ENCODE peak calls at places on chromosomes 12 and 14, in seven cellular contexts. One of them, this sample, is unnamed. For H3K4me1, the result is how much of the 10 kb centered on the place peaks cover.

GRCh38 chr12:45343269-45344051 is 127.6 kb downstream of the ANO6 start:
- DNase-seq in H1: no peak
- DNase-seq in heart right ventricle: peak
- DNase-seq in cardiac muscle cell: no peak
- DNase-seq in prostate gland: no peak
- DNase-seq in K562: peak
- DNase-seq in IMR-90: peak
- DNase-seq in this sample: no peak

GRCh38 chr12:93080452-93080851 is 151.4 kb upstream of the EEA1 start:
- DNase-seq in IMR-90: no peak
- DNase-seq in prostate gland: no peak
- DNase-seq in K562: no peak
- DNase-seq in heart right ventricle: no peak
- DNase-seq in H1: peak
- DNase-seq in cardiac muscle cell: no peak
- DNase-seq in this sample: no peak

GRCh38 chr14:105019861-105020814 is 745 bp downstream of the CDCA4 start:
- DNase-seq in K562: peak
- DNase-seq in prostate gland: no peak
- DNase-seq in H1: peak
- DNase-seq in cardiac muscle cell: peak
- DNase-seq in IMR-90: peak
- DNase-seq in heart right ventricle: peak
- DNase-seq in this sample: peak

GRCh38 chr14:59161571-59162175 is 26.8 kb upstream of the DAAM1 start:
- DNase-seq in K562: no peak
- DNase-seq in prostate gland: no peak
- DNase-seq in IMR-90: peak
- DNase-seq in cardiac muscle cell: peak
- DNase-seq in H1: no peak
- DNase-seq in heart right ventricle: no peak
- DNase-seq in this sample: peak

GRCh38 chr12:46524778-46525177 is 152.2 kb upstream of the SLC38A2 start:
- DNase-seq in H1: no peak
- DNase-seq in cardiac muscle cell: peak
- DNase-seq in IMR-90: peak
- DNase-seq in prostate gland: no peak
- DNase-seq in heart right ventricle: peak
- DNase-seq in K562: no peak
- DNase-seq in this sample: peak

GRCh38 chr12:127809236-127809635 is 457.7 kb upstream of the TMEM132C start:
- DNase-seq in K562: no peak
- DNase-seq in IMR-90: no peak
- DNase-seq in H1: no peak
- DNase-seq in cardiac muscle cell: no peak
- DNase-seq in heart right ventricle: no peak
- DNase-seq in prostate gland: no peak
- DNase-seq in this sample: peak

GRCh38 chr12:122086088-122086487 is 7.5 kb downstream of the MLXIP start:
- DNase-seq in cardiac muscle cell: no peak
- DNase-seq in K562: no peak
- DNase-seq in IMR-90: no peak
- DNase-seq in H1: no peak
- DNase-seq in heart right ventricle: no peak
- DNase-seq in prostate gland: no peak
- DNase-seq in this sample: no peak

GRCh38 chr12:105089817-105090216 is 5.6 kb upstream of the ALDH1L2 start:
- DNase-seq in IMR-90: no peak
- DNase-seq in cardiac muscle cell: no peak
- DNase-seq in H1: no peak
- DNase-seq in K562: no peak
- DNase-seq in prostate gland: no peak
- DNase-seq in heart right ventricle: no peak
- DNase-seq in this sample: no peak

GRCh38 chr12:21962236-21962635 is 21.0 kb upstream of the ABCC9 start:
- DNase-seq in IMR-90: peak
- DNase-seq in heart right ventricle: no peak
- DNase-seq in prostate gland: no peak
- DNase-seq in H1: no peak
- DNase-seq in K562: no peak
- DNase-seq in cardiac muscle cell: no peak
- DNase-seq in this sample: no peak

GRCh38 chr12:131112690-131113290 is 159.1 kb downstream of the ADGRD1 start:
- DNase-seq in heart right ventricle: no peak
- DNase-seq in K562: no peak
- DNase-seq in cardiac muscle cell: no peak
- DNase-seq in prostate gland: no peak
- DNase-seq in H1: no peak
- DNase-seq in IMR-90: no peak
- DNase-seq in this sample: no peak

GRCh38 chr12:76081909-76082308 is 2.6 kb downstream of the NAP1L1 start:
- DNase-seq in K562: no peak
- DNase-seq in prostate gland: no peak
- DNase-seq in heart right ventricle: no peak
- DNase-seq in cardiac muscle cell: no peak
- DNase-seq in IMR-90: no peak
- DNase-seq in H1: no peak
- DNase-seq in this sample: no peak

GRCh38 chr12:121871501-121871900 is 12.8 kb upstream of the HPD start:
- DNase-seq in H1: no peak
- DNase-seq in K562: peak
- DNase-seq in IMR-90: no peak
- DNase-seq in cardiac muscle cell: no peak
- DNase-seq in prostate gland: no peak
- DNase-seq in heart right ventricle: no peak
- DNase-seq in this sample: no peak

GRCh38 chr14:99560403-99560802 is 43.6 kb downstream of the CCDC85C start:
- DNase-seq in prostate gland: no peak
- DNase-seq in K562: no peak
- DNase-seq in heart right ventricle: no peak
- DNase-seq in H1: no peak
- DNase-seq in cardiac muscle cell: no peak
- DNase-seq in IMR-90: no peak
- DNase-seq in this sample: no peak

GRCh38 chr12:117559978-117560377 is 198.6 kb upstream of the NOS1 start:
- DNase-seq in H1: no peak
- DNase-seq in IMR-90: no peak
- DNase-seq in prostate gland: no peak
- DNase-seq in heart right ventricle: no peak
- DNase-seq in K562: no peak
- DNase-seq in cardiac muscle cell: no peak
- DNase-seq in this sample: no peak

GRCh38 chr12:77577756-77578155 is 252.9 kb upstream of the NAV3 start:
- DNase-seq in H1: no peak
- DNase-seq in cardiac muscle cell: no peak
- DNase-seq in K562: no peak
- DNase-seq in IMR-90: peak
- DNase-seq in prostate gland: no peak
- DNase-seq in heart right ventricle: no peak
- DNase-seq in this sample: peak

GRCh38 chr12:20268121-20268732 is 100.1 kb upstream of the PDE3A start:
- DNase-seq in cardiac muscle cell: no peak
- DNase-seq in H1: no peak
- DNase-seq in K562: no peak
- DNase-seq in heart right ventricle: no peak
- DNase-seq in prostate gland: no peak
- DNase-seq in IMR-90: peak
- DNase-seq in this sample: no peak

GRCh38 chr14:103695331-103696026 is 19.8 kb downstream of the XRCC3 start:
- DNase-seq in prostate gland: no peak
- DNase-seq in IMR-90: no peak
- DNase-seq in cardiac muscle cell: no peak
- DNase-seq in heart right ventricle: no peak
- DNase-seq in K562: no peak
- DNase-seq in H1: no peak
- DNase-seq in this sample: no peak

GRCh38 chr14:52073251-52073650 is 4.4 kb upstream of the NID2 start:
- DNase-seq in IMR-90: peak
- DNase-seq in K562: no peak
- DNase-seq in prostate gland: no peak
- DNase-seq in H1: no peak
- DNase-seq in cardiac muscle cell: no peak
- DNase-seq in heart right ventricle: no peak
- DNase-seq in this sample: no peak

GRCh38 chr12:50261654-50262053 is 21.7 kb downstream of the LIMA1 start:
- DNase-seq in heart right ventricle: no peak
- DNase-seq in K562: no peak
- DNase-seq in cardiac muscle cell: no peak
- DNase-seq in prostate gland: no peak
- DNase-seq in H1: no peak
- DNase-seq in IMR-90: peak
- DNase-seq in this sample: no peak

GRCh38 chr12:50268482-50268881 is 14.8 kb downstream of the LIMA1 start:
- DNase-seq in K562: no peak
- DNase-seq in prostate gland: no peak
- DNase-seq in H1: no peak
- DNase-seq in cardiac muscle cell: no peak
- DNase-seq in IMR-90: no peak
- DNase-seq in heart right ventricle: no peak
- DNase-seq in this sample: no peak

GRCh38 chr12:50258167-50258551 is 25.2 kb downstream of the LIMA1 start:
- DNase-seq in prostate gland: peak
- DNase-seq in IMR-90: no peak
- DNase-seq in H1: no peak
- DNase-seq in K562: no peak
- DNase-seq in heart right ventricle: peak
- DNase-seq in cardiac muscle cell: no peak
- DNase-seq in this sample: no peak

GRCh38 chr12:50265770-50266524 is 17.4 kb downstream of the LIMA1 start:
- DNase-seq in prostate gland: no peak
- DNase-seq in heart right ventricle: no peak
- DNase-seq in cardiac muscle cell: no peak
- DNase-seq in K562: no peak
- DNase-seq in IMR-90: no peak
- DNase-seq in H1: no peak
- DNase-seq in this sample: no peak

GRCh38 chr12:50263832-50264231 is 19.5 kb downstream of the LIMA1 start:
- DNase-seq in K562: no peak
- DNase-seq in prostate gland: no peak
- DNase-seq in H1: no peak
- DNase-seq in cardiac muscle cell: no peak
- DNase-seq in heart right ventricle: no peak
- DNase-seq in IMR-90: no peak
- DNase-seq in this sample: no peak
- H3K27ac ChIP-seq in K562: no peak
- H3K27ac ChIP-seq in prostate gland: no peak
- H3K27ac ChIP-seq in H1: no peak
- H3K27ac ChIP-seq in cardiac muscle cell: no peak
- H3K27ac ChIP-seq in heart right ventricle: no peak
- H3K27ac ChIP-seq in IMR-90: no peak
- H3K27ac ChIP-seq in this sample: no peak

GRCh38 chr14:73392329-73393257 is 65.8 kb downstream of the NUMB start:
- DNase-seq in prostate gland: no peak
- DNase-seq in H1: no peak
- DNase-seq in IMR-90: no peak
- DNase-seq in K562: no peak
- DNase-seq in heart right ventricle: no peak
- DNase-seq in cardiac muscle cell: no peak
- DNase-seq in this sample: no peak
- H3K4me1 ChIP-seq in prostate gland: under half
- H3K4me1 ChIP-seq in H1: under half
- H3K4me1 ChIP-seq in IMR-90: under half
- H3K4me1 ChIP-seq in K562: under half
- H3K4me1 ChIP-seq in heart right ventricle: under half
- H3K4me1 ChIP-seq in cardiac muscle cell: under half
- H3K4me1 ChIP-seq in this sample: under half

GRCh38 chr12:44313188-44313587 is 477.3 kb downstream of the TMEM117 start:
- DNase-seq in H1: no peak
- DNase-seq in heart right ventricle: no peak
- DNase-seq in IMR-90: no peak
- DNase-seq in K562: no peak
- DNase-seq in cardiac muscle cell: no peak
- DNase-seq in prostate gland: no peak
- DNase-seq in this sample: no peak

GRCh38 chr12:44314007-44314500 is 478.2 kb downstream of the TMEM117 start:
- DNase-seq in cardiac muscle cell: no peak
- DNase-seq in prostate gland: no peak
- DNase-seq in heart right ventricle: no peak
- DNase-seq in K562: no peak
- DNase-seq in H1: no peak
- DNase-seq in IMR-90: no peak
- DNase-seq in this sample: no peak

GRCh38 chr12:44317651-44318126 is 481.8 kb downstream of the TMEM117 start:
- DNase-seq in H1: peak
- DNase-seq in heart right ventricle: no peak
- DNase-seq in IMR-90: peak
- DNase-seq in prostate gland: no peak
- DNase-seq in cardiac muscle cell: peak
- DNase-seq in K562: no peak
- DNase-seq in this sample: peak
- H3K27ac ChIP-seq in H1: no peak
- H3K27ac ChIP-seq in heart right ventricle: no peak
- H3K27ac ChIP-seq in IMR-90: no peak
- H3K27ac ChIP-seq in prostate gland: no peak
- H3K27ac ChIP-seq in cardiac muscle cell: no peak
- H3K27ac ChIP-seq in K562: no peak
- H3K27ac ChIP-seq in this sample: no peak

GRCh38 chr12:19238520-19238919 is 109.0 kb downstream of the PLEKHA5 start:
- DNase-seq in heart right ventricle: no peak
- DNase-seq in prostate gland: no peak
- DNase-seq in K562: no peak
- DNase-seq in IMR-90: no peak
- DNase-seq in H1: no peak
- DNase-seq in cardiac muscle cell: no peak
- DNase-seq in this sample: no peak
- H3K4me1 ChIP-seq in heart right ventricle: half or more
- H3K4me1 ChIP-seq in prostate gland: under half
- H3K4me1 ChIP-seq in K562: under half
- H3K4me1 ChIP-seq in IMR-90: under half
- H3K4me1 ChIP-seq in H1: under half
- H3K4me1 ChIP-seq in cardiac muscle cell: under half
- H3K4me1 ChIP-seq in this sample: under half

DNA sequence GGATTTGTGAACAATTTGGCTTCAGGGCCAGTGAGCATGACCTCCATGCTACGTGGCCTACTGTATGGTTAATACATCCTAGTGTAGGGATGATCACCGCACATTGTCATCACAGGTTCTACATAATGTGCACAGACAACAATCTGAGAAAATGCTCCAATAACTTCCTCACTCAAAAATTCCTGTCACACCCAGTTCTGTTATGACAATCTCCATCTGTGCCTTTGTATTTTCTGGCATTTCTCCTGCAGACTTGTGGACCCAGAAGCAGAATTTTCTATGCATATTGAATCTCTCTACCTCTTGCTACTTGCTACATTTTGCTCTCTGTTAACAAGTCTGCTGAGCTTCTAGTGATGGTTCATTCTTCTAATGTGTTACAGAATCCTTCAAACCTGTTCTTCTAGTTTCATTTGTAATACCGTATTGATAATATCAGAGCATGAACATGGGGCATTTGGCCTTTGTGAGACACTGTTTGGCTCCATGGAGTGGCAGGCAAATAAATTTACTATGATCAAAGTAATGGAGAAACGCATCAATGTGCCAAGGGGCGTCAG is 127.8 kb upstream of the PTPRQ start:
- DNase-seq in prostate gland: no peak
- DNase-seq in K562: no peak
- DNase-seq in heart right ventricle: no peak
- DNase-seq in IMR-90: no peak
- DNase-seq in cardiac muscle cell: no peak
- DNase-seq in H1: no peak
- DNase-seq in this sample: no peak
- H3K27ac ChIP-seq in prostate gland: no peak
- H3K27ac ChIP-seq in K562: no peak
- H3K27ac ChIP-seq in heart right ventricle: no peak
- H3K27ac ChIP-seq in IMR-90: no peak
- H3K27ac ChIP-seq in cardiac muscle cell: no peak
- H3K27ac ChIP-seq in H1: no peak
- H3K27ac ChIP-seq in this sample: no peak

GRCh38 chr14:67487332-67487731 is 1.2 kb downstream of the TMEM229B start:
- DNase-seq in prostate gland: no peak
- DNase-seq in cardiac muscle cell: no peak
- DNase-seq in H1: no peak
- DNase-seq in K562: no peak
- DNase-seq in heart right ventricle: no peak
- DNase-seq in IMR-90: no peak
- DNase-seq in this sample: no peak
- H3K4me1 ChIP-seq in prostate gland: under half
- H3K4me1 ChIP-seq in cardiac muscle cell: under half
- H3K4me1 ChIP-seq in H1: under half
- H3K4me1 ChIP-seq in K562: under half
- H3K4me1 ChIP-seq in heart right ventricle: under half
- H3K4me1 ChIP-seq in IMR-90: under half
- H3K4me1 ChIP-seq in this sample: under half

This sample was measured in SJCRH30.